ENCODE peak calls at places on chromosomes 5 and 9, in ten cellular contexts. V is GM12891; Q is HT1080; J is globus pallidus; B is PC-3; X is left lobe of liver; F is B cell; G is GM20000; D is progenitor cell of endocrine pancreas; W is stimulated activated CD8-positive, alpha-beta memory T cell treated with anti-CD3 and anti-CD28 coated beads, Interleukin-15, amount 100 ng/mL, for 4 hours. M is an unnamed sample.

GRCh38 chr9:115630126-115630840 is 512.3 kb upstream of the TNC start:
- DNase-seq in X (no peak), G (no peak), J (no peak), D (no peak), F (no peak), V (no peak), B (no peak), W (no peak), Q (no peak), M (no peak)

GRCh38 chr5:95591490-95591901 is 28.4 kb upstream of the GPR150 start:
- DNase-seq in F (no peak), J (no peak), G (peak), V (no peak), B (peak), W (no peak), D (no peak), X (no peak), Q (peak), M (peak)

GRCh38 chr9:121610638-121610953 is 40.8 kb upstream of the DAB2IP start:
- DNase-seq in W (no peak), B (no peak), D (no peak), F (no peak), Q (no peak), G (no peak), X (no peak), V (no peak), J (no peak), M (no peak)

GRCh38 chr9:76662476-76663281 is 101.6 kb upstream of the PCA3 start:
- DNase-seq in J (no peak), D (no peak), W (no peak), B (no peak), G (no peak), Q (peak), F (no peak), X (no peak), V (no peak), M (no peak)

GRCh38 chr5:161547573-161548471 is 1.3 kb upstream of the GABRB2 start:
- DNase-seq in V (no peak), W (no peak), Q (no peak), G (peak), X (no peak), J (no peak), D (peak), F (no peak), B (no peak), M (peak)

GRCh38 chr5:34586117-34586885 is 69.8 kb upstream of the RAI14 start:
- DNase-seq in B (peak), F (no peak), V (no peak), G (no peak), Q (peak), D (no peak), J (no peak), X (no peak), W (no peak), M (no peak)

GRCh38 chr5:123929055-123929474 is 417.1 kb downstream of the CSNK1G3 start:
- DNase-seq in B (no peak), G (no peak), W (no peak), J (no peak), Q (no peak), X (no peak), V (no peak), F (no peak), D (no peak), M (no peak)

GRCh38 chr9:33742519-33742918 is 52.8 kb upstream of the PRSS3 start:
- DNase-seq in B (peak), J (no peak), F (no peak), V (no peak), W (no peak), Q (peak), G (no peak), X (no peak), D (no peak), M (no peak)

GRCh38 chr9:127424669-127424986 is 446 bp downstream of the ZNF79 start:
- DNase-seq in F (no peak), W (no peak), V (no peak), B (peak), D (no peak), J (no peak), Q (no peak), X (no peak), G (peak), M (no peak)

M was measured in GM10248.